ENCODE peak calls at places on chromosomes 3 and 15, in seven cellular contexts. C is uterus, X is fibroblast of lung, T is skeletal muscle cell, J is epithelial cell of esophagus, O is right cardiac atrium, Z is testis. P is an unnamed sample.

GRCh38 chr3:43540625-43541024 is 81.2 kb downstream of the ANO10 start:
- DNase-seq in C (no peak), X (peak), T (no peak), J (peak), O (no peak), Z (no peak), P (peak)

GRCh38 chr15:35545316-35545824 is 595 bp downstream of the DPH6 start:
- DNase-seq in C (peak), X (peak), T (no peak), J (peak), O (peak), Z (peak), P (no peak)

GRCh38 chr15:78638658-78639314 is 2.2 kb downstream of the CHRNB4 start:
- DNase-seq in C (no peak), X (peak), T (no peak), J (peak), O (no peak), Z (peak), P (no peak)

GRCh38 chr15:68821190-68821897 is 649 bp upstream of the ANP32A start:
- DNase-seq in C (no peak), X (no peak), T (no peak), J (no peak), O (no peak), Z (peak), P (no peak)

GRCh38 chr3:10196389-10197052 is 31.8 kb downstream of the IRAK2 start:
- DNase-seq in C (no peak), X (peak), T (peak), J (peak), O (peak), Z (peak), P (no peak)

GRCh38 chr3:118628704-118629341 is 405.8 kb downstream of the IGSF11 start:
- DNase-seq in C (no peak), X (peak), T (peak), J (peak), O (peak), Z (peak), P (no peak)

GRCh38 chr15:67135494-67135893 is 70.1 kb downstream of the SMAD3 start:
- DNase-seq in C (no peak), X (peak), T (no peak), J (no peak), O (no peak), Z (no peak), P (no peak)

GRCh38 chr3:100641471-100642032 is 32.2 kb downstream of the ADGRG7 start:
- DNase-seq in C (no peak), X (no peak), T (no peak), J (no peak), O (no peak), Z (no peak), P (no peak)

GRCh38 chr3:168467085-168467714 is 371.5 kb upstream of the GOLIM4 start:
- DNase-seq in C (no peak), X (peak), T (no peak), J (peak), O (no peak), Z (peak), P (peak)

GRCh38 chr3:172179680-172180399 is 140.5 kb downstream of the FNDC3B start:
- DNase-seq in C (no peak), X (no peak), T (no peak), J (no peak), O (no peak), Z (no peak), P (no peak)

GRCh38 chr3:56055616-56056350 is 412.5 kb downstream of the ERC2 start:
- DNase-seq in C (no peak), X (no peak), T (no peak), J (no peak), O (no peak), Z (no peak), P (no peak)

GRCh38 chr3:187698499-187699399 is 3.6 kb downstream of the RTP2 start:
- DNase-seq in C (no peak), X (no peak), T (no peak), J (no peak), O (no peak), Z (no peak), P (no peak)

GRCh38 chr3:67460841-67461240 is 193.6 kb downstream of the SUCLG2 start:
- DNase-seq in C (no peak), X (no peak), T (no peak), J (no peak), O (no peak), Z (no peak), P (no peak)

GRCh38 chr15:78306176-78306774 is 6.9 kb upstream of the SKIC8 start:
- DNase-seq in C (no peak), X (peak), T (peak), J (no peak), O (no peak), Z (no peak), P (no peak)

GRCh38 chr15:100718075-100718980 is 115.9 kb downstream of the ASB7 start:
- DNase-seq in C (no peak), X (no peak), T (no peak), J (peak), O (no peak), Z (no peak), P (no peak)

GRCh38 chr3:176120507-176120906 is 1076.8 kb downstream of the TBL1XR1 start:
- DNase-seq in C (no peak), X (peak), T (no peak), J (no peak), O (no peak), Z (no peak), P (no peak)

GRCh38 chr15:58260911-58261267 is 122.7 kb downstream of the AQP9 start:
- DNase-seq in C (no peak), X (peak), T (no peak), J (peak), O (peak), Z (no peak), P (no peak)

GRCh38 chr3:8651418-8652322 is 7.1 kb upstream of the SSUH2 start:
- DNase-seq in C (no peak), X (no peak), T (no peak), J (no peak), O (no peak), Z (no peak), P (no peak)

GRCh38 chr3:55167586-55168317 is 239.9 kb upstream of the LRTM1 start:
- DNase-seq in C (no peak), X (peak), T (no peak), J (no peak), O (no peak), Z (no peak), P (peak)

GRCh38 chr3:178205750-178206149 is 330.5 kb upstream of the KCNMB2 start:
- DNase-seq in C (no peak), X (no peak), T (no peak), J (no peak), O (no peak), Z (no peak), P (peak)

GRCh38 chr3:163018067-163018466 is 1521.5 kb downstream of the OTOL1 start:
- DNase-seq in C (no peak), X (no peak), T (no peak), J (no peak), O (no peak), Z (no peak), P (no peak)

GRCh38 chr15:64619880-64620839 is 155.2 kb downstream of the RBPMS2 start:
- DNase-seq in C (no peak), X (peak), T (peak), J (peak), O (no peak), Z (no peak), P (no peak)

GRCh38 chr15:66638377-66638776 is 63.7 kb upstream of the SMAD6 start:
- DNase-seq in C (no peak), X (no peak), T (no peak), J (no peak), O (no peak), Z (no peak), P (no peak)

GRCh38 chr3:178392553-178392952 is 143.7 kb upstream of the KCNMB2 start:
- DNase-seq in C (no peak), X (peak), T (no peak), J (peak), O (no peak), Z (no peak), P (no peak)

GRCh38 chr3:58173670-58174472 is 36.9 kb downstream of the DNASE1L3 start:
- DNase-seq in C (peak), X (no peak), T (no peak), J (peak), O (no peak), Z (peak), P (no peak)

GRCh38 chr3:70096376-70097055 is 97.0 kb downstream of the SAMMSON start:
- DNase-seq in C (no peak), X (no peak), T (no peak), J (no peak), O (no peak), Z (no peak), P (no peak)

GRCh38 chr15:73051402-73051810 is 857 bp upstream of the NEO1 start:
- DNase-seq in C (peak), X (no peak), T (no peak), J (peak), O (peak), Z (peak), P (no peak)

GRCh38 chr15:43093026-43093425 is 12.8 kb downstream of the UBR1 start:
- DNase-seq in C (no peak), X (peak), T (no peak), J (no peak), O (no peak), Z (no peak), P (peak)

GRCh38 chr3:25300141-25300540 is 127.9 kb upstream of the RARB start:
- DNase-seq in C (no peak), X (no peak), T (no peak), J (no peak), O (no peak), Z (no peak), P (no peak)

GRCh38 chr15:85142324-85142723 is 160.7 kb downstream of the PDE8A start:
- DNase-seq in C (no peak), X (peak), T (peak), J (peak), O (no peak), Z (no peak), P (no peak)

GRCh38 chr3:108488631-108489030 is 21.8 kb downstream of the MYH15 start:
- DNase-seq in C (no peak), X (peak), T (peak), J (peak), O (no peak), Z (no peak), P (no peak)

GRCh38 chr15:68957686-68958085 is 27.4 kb downstream of the SPESP1 start:
- DNase-seq in C (no peak), X (no peak), T (no peak), J (no peak), O (no peak), Z (no peak), P (no peak)

GRCh38 chr15:84653584-84653909 is 536 bp downstream of the WDR73 start:
- DNase-seq in C (no peak), X (no peak), T (no peak), J (no peak), O (no peak), Z (no peak), P (no peak)

GRCh38 chr3:42732829-42733459 is 30.3 kb upstream of the HHATL start:
- DNase-seq in C (no peak), X (no peak), T (no peak), J (no peak), O (no peak), Z (peak), P (no peak)

GRCh38 chr3:53158700-53159414 is 2.2 kb upstream of the PRKCD start:
- DNase-seq in C (no peak), X (no peak), T (no peak), J (no peak), O (no peak), Z (no peak), P (no peak)

GRCh38 chr3:53160335-53160659 is 712 bp upstream of the PRKCD start:
- DNase-seq in C (no peak), X (no peak), T (no peak), J (no peak), O (no peak), Z (no peak), P (no peak)

GRCh38 chr3:53160660-53161344 is at the start of gene PRKCD:
- DNase-seq in C (peak), X (peak), T (peak), J (peak), O (peak), Z (peak), P (no peak)

GRCh38 chr3:53157974-53158580 is 2.9 kb upstream of the PRKCD start:
- DNase-seq in C (no peak), X (no peak), T (no peak), J (no peak), O (no peak), Z (no peak), P (no peak)

DNA sequence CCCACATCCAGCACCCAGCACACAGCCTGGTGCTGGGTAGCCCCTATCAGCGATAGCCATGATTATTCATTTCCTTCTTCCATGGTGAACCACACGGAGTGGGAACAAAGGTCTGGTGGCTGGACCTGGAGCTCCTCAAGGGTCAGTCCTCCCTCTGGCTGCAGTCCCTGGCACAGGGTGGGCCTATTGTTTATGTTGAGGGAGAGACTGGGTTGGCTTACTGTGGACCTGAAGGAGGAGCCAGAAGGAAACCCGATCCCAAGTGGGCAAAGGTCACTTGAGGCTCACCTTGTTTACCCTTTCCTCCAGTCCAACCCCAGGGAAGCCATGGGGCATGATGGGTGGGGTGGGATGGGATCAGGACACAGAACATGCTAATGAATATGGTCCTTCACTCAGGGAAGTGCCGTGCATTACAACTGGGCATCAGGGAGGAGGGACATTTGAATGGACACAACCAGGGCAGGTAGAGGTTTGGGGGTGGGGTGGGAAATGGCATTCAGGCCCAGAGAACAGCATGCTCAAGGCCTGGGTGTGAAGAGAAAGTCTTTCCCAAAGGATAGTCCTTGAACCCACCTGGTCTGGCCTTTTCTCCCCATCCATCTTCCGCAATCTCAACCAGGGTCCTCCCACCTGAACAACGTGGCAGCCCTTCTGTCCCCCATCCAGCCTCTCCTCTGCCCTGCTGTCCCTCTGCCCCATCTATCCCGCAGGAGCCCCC is 1.4 kb upstream of the PRKCD start:
- DNase-seq in C (no peak), X (no peak), T (no peak), J (no peak), O (peak), Z (no peak), P (no peak)
- H3K4me3 ChIP-seq in C (no peak), X (no peak), T (no peak), J (no peak), O (no peak), Z (no peak), P (no peak)

GRCh38 chr3:141076026-141076797 is 25.1 kb downstream of the SPSB4 start:
- DNase-seq in C (no peak), X (no peak), T (no peak), J (no peak), O (no peak), Z (no peak), P (no peak)

GRCh38 chr3:141078200-141078599 is 27.1 kb downstream of the SPSB4 start:
- DNase-seq in C (no peak), X (no peak), T (no peak), J (no peak), O (no peak), Z (no peak), P (no peak)

GRCh38 chr3:141080407-141080806 is 29.3 kb downstream of the SPSB4 start:
- DNase-seq in C (no peak), X (no peak), T (no peak), J (no peak), O (no peak), Z (no peak), P (no peak)

GRCh38 chr3:141076821-141077571 is 25.8 kb downstream of the SPSB4 start:
- DNase-seq in C (peak), X (peak), T (no peak), J (no peak), O (peak), Z (peak), P (no peak)

GRCh38 chr3:141077631-141078030 is 26.5 kb downstream of the SPSB4 start:
- DNase-seq in C (no peak), X (no peak), T (no peak), J (no peak), O (no peak), Z (no peak), P (no peak)
- H3K4me3 ChIP-seq in C (no peak), X (no peak), T (no peak), J (no peak), O (no peak), Z (no peak), P (no peak)

GRCh38 chr3:189056612-189057352 is 115.0 kb upstream of the TPRG1 start:
- DNase-seq in C (no peak), X (no peak), T (peak), J (peak), O (no peak), Z (no peak), P (no peak)
- H3K4me3 ChIP-seq in C (no peak), X (no peak), T (no peak), J (no peak), O (no peak), Z (no peak), P (no peak)

GRCh38 chr15:96415513-96416217 is 85.2 kb downstream of the NR2F2 start:
- DNase-seq in C (no peak), X (no peak), T (no peak), J (no peak), O (no peak), Z (no peak), P (no peak)

GRCh38 chr15:96414875-96415274 is 84.4 kb downstream of the NR2F2 start:
- DNase-seq in C (no peak), X (no peak), T (no peak), J (no peak), O (no peak), Z (no peak), P (no peak)

GRCh38 chr15:96416934-96417759 is 86.6 kb downstream of the NR2F2 start:
- DNase-seq in C (no peak), X (peak), T (no peak), J (peak), O (peak), Z (no peak), P (no peak)

GRCh38 chr15:96417760-96418130 is 87.2 kb downstream of the NR2F2 start:
- DNase-seq in C (no peak), X (no peak), T (no peak), J (no peak), O (no peak), Z (no peak), P (no peak)

DNA sequence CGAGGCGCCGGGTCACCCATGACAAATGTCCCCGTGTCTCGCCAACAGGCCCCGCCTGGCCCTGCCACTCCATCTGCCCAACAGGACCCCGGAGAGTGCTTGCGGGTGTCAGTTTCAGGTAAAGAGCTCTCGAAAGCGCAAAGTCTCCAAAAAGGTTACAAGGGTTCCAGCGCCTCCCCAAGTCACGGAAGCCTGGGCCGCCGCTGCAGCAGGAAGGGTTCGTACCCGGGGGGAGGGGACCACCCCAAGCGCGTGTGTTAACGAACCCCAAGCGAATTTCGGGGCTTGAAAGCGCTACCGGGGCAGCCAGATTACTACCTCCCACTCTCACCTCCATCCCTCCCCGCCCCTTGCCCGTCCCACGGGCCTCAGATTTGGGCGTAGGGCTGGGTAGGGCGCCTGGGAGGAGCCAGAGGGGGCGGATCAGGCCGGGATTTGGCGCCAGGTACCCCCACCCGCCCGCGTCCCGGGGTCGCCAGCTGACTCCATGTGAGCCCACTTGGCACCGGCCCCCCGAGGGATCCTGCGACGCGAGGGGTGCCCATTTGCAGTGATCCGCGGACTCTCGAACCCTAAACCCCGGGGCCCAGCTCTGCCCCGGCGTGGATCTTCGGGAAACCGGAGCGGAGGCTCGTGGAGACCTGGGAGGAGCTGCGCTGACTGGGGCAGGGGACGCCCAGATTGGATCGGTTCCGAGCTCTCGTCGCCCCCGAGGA is 85.9 kb downstream of the NR2F2 start:
- DNase-seq in C (no peak), X (no peak), T (no peak), J (no peak), O (no peak), Z (no peak), P (no peak)
- H3K4me3 ChIP-seq in C (peak), X (peak), T (peak), J (peak), O (peak), Z (peak), P (no peak)

GRCh38 chr3:157100079-157100477 is 59.9 kb downstream of the CCNL1 start:
- DNase-seq in C (no peak), X (no peak), T (no peak), J (no peak), O (no peak), Z (no peak), P (no peak)
- H3K4me3 ChIP-seq in C (no peak), X (no peak), T (no peak), J (no peak), O (no peak), Z (no peak), P (no peak)

GRCh38 chr3:196517919-196518318 is 2.8 kb upstream of the SMCO1 start:
- DNase-seq in C (no peak), X (no peak), T (no peak), J (peak), O (no peak), Z (no peak), P (no peak)
- H3K4me3 ChIP-seq in C (no peak), X (no peak), T (no peak), J (no peak), O (no peak), Z (no peak), P (no peak)

GRCh38 chr3:147412491-147412916 is 3.3 kb downstream of the ZIC1 start:
- DNase-seq in C (no peak), X (no peak), T (no peak), J (no peak), O (no peak), Z (no peak), P (no peak)

GRCh38 chr3:147412917-147413711 is 3.9 kb downstream of the ZIC1 start:
- DNase-seq in C (no peak), X (no peak), T (no peak), J (no peak), O (no peak), Z (peak), P (no peak)

GRCh38 chr3:147410518-147411234 is 1.5 kb downstream of the ZIC1 start:
- DNase-seq in C (no peak), X (no peak), T (peak), J (no peak), O (no peak), Z (peak), P (peak)

GRCh38 chr3:147411235-147411607 is 2.1 kb downstream of the ZIC1 start:
- DNase-seq in C (no peak), X (peak), T (no peak), J (no peak), O (no peak), Z (no peak), P (no peak)

GRCh38 chr3:147411777-147412176 is 2.6 kb downstream of the ZIC1 start:
- DNase-seq in C (no peak), X (no peak), T (no peak), J (no peak), O (no peak), Z (no peak), P (no peak)
- H3K4me3 ChIP-seq in C (no peak), X (no peak), T (peak), J (no peak), O (peak), Z (no peak), P (peak)

GRCh38 chr3:97680696-97681095 is 83.9 kb upstream of the ARL6 start:
- DNase-seq in C (no peak), X (no peak), T (no peak), J (no peak), O (no peak), Z (no peak), P (no peak)
- H3K4me3 ChIP-seq in C (no peak), X (no peak), T (no peak), J (no peak), O (no peak), Z (no peak), P (no peak)